ENCODE peak calls at places on chromosomes 5 and 9, in four cellular contexts. G is astrocyte of the spinal cord, H is lung, L is neural progenitor cell. M is an unnamed sample.

GRCh38 chr5:77066823-77067442 is 20.2 kb downstream of the ZBED3 start:
- DNase-seq in H (no peak), G (peak; percentile 84), L (no peak), M (peak; percentile 90)

GRCh38 chr9:19479874-19480273 is 71.1 kb downstream of the ACER2 start:
- DNase-seq in H (no peak), G (no peak), L (no peak), M (no peak)

GRCh38 chr5:115433918-115434317 is 110.7 kb downstream of the FEM1C start:
- DNase-seq in H (no peak), G (no peak), L (no peak), M (no peak)

GRCh38 chr9:103990311-103990710 is 103.8 kb upstream of the SMC2 start:
- DNase-seq in L (no peak), G (no peak), H (no peak), M (no peak)

GRCh38 chr9:115922441-115922840 is 231.2 kb upstream of the PAPPA start:
- DNase-seq in L (no peak), G (no peak), H (no peak), M (no peak)

GRCh38 chr9:111271481-111272080 is 58.4 kb downstream of the OR2K2 start:
- DNase-seq in G (peak; percentile 44), L (no peak), H (no peak), M (peak; percentile 16)

GRCh38 chr9:8567963-8568579 is 768.5 kb upstream of the DMAC1 start:
- DNase-seq in L (no peak), G (no peak), H (no peak), M (no peak)

GRCh38 chr5:58013542-58014258 is 446.2 kb downstream of the PLK2 start:
- DNase-seq in H (no peak), G (no peak), L (no peak), M (no peak)

GRCh38 chr5:180950291-180950949 is 38.2 kb upstream of the BTNL3 start:
- DNase-seq in H (no peak), L (no peak), G (no peak), M (peak; percentile 22)

GRCh38 chr5:75885849-75886596 is 168.8 kb upstream of the POC5 start:
- DNase-seq in G (no peak), H (no peak), L (peak; percentile 45), M (no peak)

GRCh38 chr9:6498982-6499381 is 86.0 kb downstream of the UHRF2 start:
- DNase-seq in H (no peak), L (no peak), G (peak; percentile 46), M (peak; percentile 57)

GRCh38 chr9:132068604-132069003 is 11.1 kb downstream of the MED27 start:
- DNase-seq in H (no peak), G (no peak), L (no peak), M (no peak)

GRCh38 chr5:174623018-174623417 is 101.4 kb upstream of the MSX2 start:
- DNase-seq in H (no peak), G (no peak), L (no peak), M (no peak)

GRCh38 chr5:13536921-13537320 is 407.6 kb downstream of the DNAH5 start:
- DNase-seq in L (no peak), G (no peak), H (no peak), M (no peak)

GRCh38 chr5:65394078-65394477 is 87.6 kb downstream of the ADAMTS6 start:
- DNase-seq in H (no peak), G (peak; percentile 96), L (peak; percentile 18), M (peak; percentile 98)

GRCh38 chr5:179680780-179681411 is at the start of gene CBY3:
- DNase-seq in L (no peak), G (no peak), H (no peak), M (peak; percentile 16)

GRCh38 chr5:133052317-133053175 is 733 bp downstream of the HSPA4 start:
- DNase-seq in G (peak; percentile 39), L (peak; percentile 66), H (peak; percentile 62), M (peak; percentile 53)

GRCh38 chr9:131400627-131401026 is 6.7 kb downstream of the PRRC2B start:
- DNase-seq in H (no peak), L (no peak), G (no peak), M (no peak)

GRCh38 chr5:141349917-141350619 is at the start of gene PCDHGB1:
- DNase-seq in L (peak; percentile 76), H (no peak), G (peak; percentile 53), M (peak; percentile 67)

GRCh38 chr9:114742947-114743346 is 61.0 kb upstream of the TEX48 start:
- DNase-seq in L (no peak), G (no peak), H (no peak), M (peak; percentile 41)

GRCh38 chr9:114034663-114035062 is 43.4 kb downstream of the AMBP start:
- DNase-seq in H (peak; percentile 17), L (no peak), G (no peak), M (no peak)

GRCh38 chr9:115333671-115334070 is 215.7 kb upstream of the TNC start:
- DNase-seq in H (no peak), G (no peak), L (no peak), M (no peak)

GRCh38 chr9:131986576-131986975 is 93.1 kb downstream of the MED27 start:
- DNase-seq in H (no peak), G (no peak), L (no peak), M (no peak)

GRCh38 chr9:30519756-30520155 is 1864.7 kb upstream of the ACO1 start:
- DNase-seq in H (no peak), G (peak; percentile 41), L (no peak), M (no peak)

GRCh38 chr5:54673523-54674225 is 156.1 kb downstream of the SNX18 start:
- DNase-seq in G (peak; percentile 37), H (peak; percentile 71), L (no peak), M (no peak)

GRCh38 chr5:56534102-56534501 is 281.2 kb upstream of the MAP3K1 start:
- DNase-seq in H (no peak), G (no peak), L (no peak), M (no peak)

GRCh38 chr5:142736247-142736632 is 33.9 kb upstream of the ARHGAP26 start:
- DNase-seq in L (no peak), G (no peak), H (no peak), M (no peak)

GRCh38 chr5:64767959-64768357 is 533 bp downstream of the SREK1IP1 start:
- DNase-seq in G (peak; percentile 56), L (peak; percentile 32), H (no peak), M (no peak)

GRCh38 chr5:9263656-9264055 is 282.2 kb downstream of the SEMA5A start:
- DNase-seq in G (no peak), H (no peak), L (no peak), M (no peak)

GRCh38 chr5:9268226-9268625 is 277.6 kb downstream of the SEMA5A start:
- DNase-seq in H (no peak), L (no peak), G (no peak), M (no peak)

GRCh38 chr5:9265391-9266287 is 280.2 kb downstream of the SEMA5A start:
- DNase-seq in L (peak; percentile 11), H (peak; percentile 75), G (peak; percentile 94), M (peak; percentile 69)

GRCh38 chr5:9269024-9269423 is 276.9 kb downstream of the SEMA5A start:
- DNase-seq in L (no peak), H (no peak), G (no peak), M (no peak)
- TF ChIP-seq CTCF in L (no peak), H (no peak), G (no peak), M (no peak)

DNA sequence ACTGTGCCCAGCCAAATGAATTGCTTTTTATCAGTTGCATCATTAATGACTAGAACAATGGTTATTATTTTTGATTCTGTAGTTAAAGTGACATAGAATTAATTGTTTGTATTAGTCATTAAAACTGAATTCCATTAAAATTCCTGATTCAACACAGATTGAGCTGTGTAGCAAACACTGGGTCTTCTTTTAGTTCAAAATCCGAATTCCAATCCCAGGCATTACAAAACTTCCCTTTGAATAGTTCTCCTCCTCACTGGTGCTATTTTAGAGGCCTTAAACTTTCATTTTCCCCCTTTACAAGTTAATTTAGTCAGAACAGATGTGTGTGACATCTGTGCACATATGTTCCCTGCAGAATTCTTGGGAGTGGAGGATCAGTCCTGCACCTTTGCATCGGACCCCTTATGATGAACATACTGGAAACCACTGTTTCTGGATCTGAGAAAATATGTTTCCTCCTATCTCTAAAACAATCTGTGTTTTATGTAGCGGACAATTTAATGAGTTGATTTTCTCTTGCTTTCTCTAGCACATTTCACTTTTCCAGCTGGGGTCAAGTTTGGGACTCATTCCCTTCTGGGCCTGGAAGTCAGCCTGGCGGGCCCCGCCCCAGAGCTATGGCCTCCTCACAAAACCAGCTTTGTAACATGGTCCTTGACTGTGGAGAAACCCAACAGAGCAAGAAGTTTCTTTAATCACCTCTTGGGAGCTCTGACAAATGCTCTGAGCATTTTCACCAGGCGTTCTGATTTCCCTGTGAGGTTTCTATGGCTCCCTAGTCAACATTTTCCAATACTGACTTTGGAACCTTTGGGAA is 87.9 kb upstream of the MAMDC2 start:
- DNase-seq in H (no peak), G (no peak), L (no peak), M (no peak)
- H3K4me3 ChIP-seq in H (no peak overlapping the region), G (no peak overlapping the region), L (no peak overlapping the region), M (no peak overlapping the region)

GRCh38 chr5:147339313-147339712 is 104.5 kb downstream of the STK32A start:
- DNase-seq in L (no peak), G (no peak), H (no peak), M (no peak)
- TF ChIP-seq CTCF in L (no peak), G (no peak), H (no peak), M (no peak)

DNA sequence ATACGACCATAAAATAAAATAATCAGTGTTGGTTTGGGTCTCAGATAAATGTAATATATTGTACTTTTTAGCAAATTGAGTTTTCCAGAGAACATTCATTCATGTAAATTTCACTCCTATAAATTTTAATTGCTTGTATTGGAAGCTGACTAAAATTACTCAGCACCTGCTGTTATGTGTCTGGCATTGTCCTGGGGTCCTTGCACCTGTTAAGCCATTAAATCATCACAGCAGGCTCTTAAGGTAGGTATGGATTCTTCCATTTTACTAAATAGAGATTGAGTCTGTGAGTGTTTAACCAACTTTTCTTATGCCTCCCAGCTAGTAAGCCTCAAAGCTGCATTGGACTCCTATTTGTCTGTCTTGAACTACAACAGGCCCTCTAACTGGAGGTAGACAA is 78.8 kb downstream of the PARP8 start:
- DNase-seq in L (no peak), G (no peak), H (no peak), M (no peak)
- H3K4me3 ChIP-seq in L (no peak overlapping the region), G (no peak overlapping the region), H (no peak overlapping the region), M (peak overlapping the region; percentile 55)

GRCh38 chr5:61010759-61011460 is 65.9 kb downstream of the NDUFAF2 start:
- DNase-seq in G (no peak), H (no peak), L (peak; percentile 31), M (no peak)
- TF ChIP-seq CTCF in G (peak; percentile 35), H (no peak), L (peak; percentile 53), M (peak; percentile 23)

DNA sequence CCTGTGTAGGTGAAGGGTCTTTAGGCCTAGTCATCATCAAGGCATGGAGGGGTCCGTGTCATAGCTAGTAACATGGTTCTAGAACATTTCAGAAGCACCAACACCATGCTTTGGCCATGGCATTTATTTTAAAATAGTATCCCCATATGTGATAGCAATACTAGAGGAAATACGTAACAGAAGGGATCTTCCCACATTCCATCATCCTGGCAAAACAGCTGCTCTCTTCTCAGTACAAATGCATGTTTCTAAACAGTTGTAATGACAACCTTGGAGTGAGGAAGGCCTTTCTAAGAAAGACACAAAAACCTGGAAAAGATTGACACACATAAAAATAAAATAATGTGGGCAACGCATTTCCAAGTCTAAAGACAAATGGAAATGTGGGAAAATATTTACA is 97.6 kb downstream of the GADD45G start:
- DNase-seq in H (no peak), L (no peak), G (no peak), M (no peak)
- H3K4me3 ChIP-seq in H (no peak overlapping the region), L (no peak overlapping the region), G (no peak overlapping the region), M (no peak overlapping the region)

GRCh38 chr5:129113867-129114266 is 19.3 kb downstream of the ISOC1 start:
- DNase-seq in G (no peak), H (no peak), L (no peak), M (peak; percentile 8)
- TF ChIP-seq CTCF in G (no peak), H (no peak), L (peak; percentile 4), M (peak; percentile 14)

GRCh38 chr5:61306531-61307195 is 25.4 kb upstream of the ZSWIM6 start:
- DNase-seq in H (no peak), L (no peak), G (peak; percentile 86), M (peak; percentile 84)
- H3K4me3 ChIP-seq in H (no peak overlapping the region), L (no peak overlapping the region), G (no peak overlapping the region), M (peak overlapping the region; percentile 26)